ENCODE peak calls at places on chromosomes 12 and 14, in six cellular contexts. One of them, this sample, is unnamed.

GRCh38 chr12:110966081-110966760 is 45.8 kb upstream of the MYL2 start:
- DNase-seq in fibroblast of the aortic adventitia: peak; percentile 0
- DNase-seq in fibroblast of mammary gland: peak; percentile 22
- DNase-seq in NCI-H2081: no peak
- DNase-seq in HTR-8/SVneo: no peak
- DNase-seq in HCEC 1CT: no peak
- DNase-seq in this sample: peak; percentile 2

GRCh38 chr12:80590085-80590484 is 117.3 kb upstream of the MYF6 start:
- DNase-seq in fibroblast of the aortic adventitia: no peak
- DNase-seq in fibroblast of mammary gland: peak; percentile 34
- DNase-seq in NCI-H2081: no peak
- DNase-seq in HTR-8/SVneo: no peak
- DNase-seq in HCEC 1CT: peak; percentile 60
- DNase-seq in this sample: no peak

GRCh38 chr14:70045715-70046535 is 142.8 kb downstream of the SLC8A3 start:
- DNase-seq in fibroblast of the aortic adventitia: peak; percentile 37
- DNase-seq in fibroblast of mammary gland: peak; percentile 50
- DNase-seq in NCI-H2081: peak; percentile 29
- DNase-seq in HTR-8/SVneo: peak; percentile 75
- DNase-seq in HCEC 1CT: peak; percentile 66
- DNase-seq in this sample: peak; percentile 34

GRCh38 chr12:95763809-95764253 is 26.7 kb downstream of the NTN4 start:
- DNase-seq in fibroblast of the aortic adventitia: peak; percentile 83
- DNase-seq in fibroblast of mammary gland: peak; percentile 86
- DNase-seq in NCI-H2081: no peak
- DNase-seq in HTR-8/SVneo: peak; percentile 88
- DNase-seq in HCEC 1CT: peak; percentile 96
- DNase-seq in this sample: peak; percentile 96

GRCh38 chr12:11978985-11979384 is 91.8 kb upstream of the BCL2L14 start:
- DNase-seq in fibroblast of the aortic adventitia: no peak
- DNase-seq in fibroblast of mammary gland: peak; percentile 49
- DNase-seq in NCI-H2081: no peak
- DNase-seq in HTR-8/SVneo: no peak
- DNase-seq in HCEC 1CT: peak; percentile 30
- DNase-seq in this sample: peak; percentile 47

GRCh38 chr12:130922584-130922983 is 31.1 kb upstream of the ADGRD1 start:
- DNase-seq in fibroblast of the aortic adventitia: peak; percentile 80
- DNase-seq in fibroblast of mammary gland: no peak
- DNase-seq in NCI-H2081: no peak
- DNase-seq in HTR-8/SVneo: no peak
- DNase-seq in HCEC 1CT: no peak
- DNase-seq in this sample: no peak

GRCh38 chr14:86779416-86779815 is 1213.6 kb downstream of the GALC start:
- DNase-seq in fibroblast of the aortic adventitia: peak; percentile 34
- DNase-seq in fibroblast of mammary gland: peak; percentile 58
- DNase-seq in NCI-H2081: no peak
- DNase-seq in HTR-8/SVneo: no peak
- DNase-seq in HCEC 1CT: no peak
- DNase-seq in this sample: no peak

GRCh38 chr12:45257185-45257585 is 41.3 kb downstream of the ANO6 start:
- DNase-seq in fibroblast of the aortic adventitia: no peak
- DNase-seq in fibroblast of mammary gland: no peak
- DNase-seq in NCI-H2081: no peak
- DNase-seq in HTR-8/SVneo: no peak
- DNase-seq in HCEC 1CT: peak; percentile 0
- DNase-seq in this sample: no peak

GRCh38 chr12:2973566-2973965 is 14.4 kb downstream of the TEAD4 start:
- DNase-seq in fibroblast of the aortic adventitia: no peak
- DNase-seq in fibroblast of mammary gland: no peak
- DNase-seq in NCI-H2081: no peak
- DNase-seq in HTR-8/SVneo: no peak
- DNase-seq in HCEC 1CT: no peak
- DNase-seq in this sample: no peak

GRCh38 chr14:63766616-63767015 is 38.8 kb upstream of the SGPP1 start:
- DNase-seq in fibroblast of the aortic adventitia: no peak
- DNase-seq in fibroblast of mammary gland: no peak
- DNase-seq in NCI-H2081: no peak
- DNase-seq in HTR-8/SVneo: no peak
- DNase-seq in HCEC 1CT: no peak
- DNase-seq in this sample: no peak

GRCh38 chr12:106133136-106134087 is 5.3 kb downstream of the NUAK1 start:
- DNase-seq in fibroblast of the aortic adventitia: no peak
- DNase-seq in fibroblast of mammary gland: peak; percentile 38
- DNase-seq in NCI-H2081: no peak
- DNase-seq in HTR-8/SVneo: no peak
- DNase-seq in HCEC 1CT: peak; percentile 8
- DNase-seq in this sample: no peak

GRCh38 chr14:76456891-76457586 is 81.1 kb downstream of the ESRRB start:
- DNase-seq in fibroblast of the aortic adventitia: no peak
- DNase-seq in fibroblast of mammary gland: no peak
- DNase-seq in NCI-H2081: no peak
- DNase-seq in HTR-8/SVneo: no peak
- DNase-seq in HCEC 1CT: no peak
- DNase-seq in this sample: peak; percentile 69

GRCh38 chr14:73245401-73246325 is 8.4 kb downstream of the PAPLN start:
- DNase-seq in fibroblast of the aortic adventitia: peak; percentile 54
- DNase-seq in fibroblast of mammary gland: peak; percentile 46
- DNase-seq in NCI-H2081: peak; percentile 52
- DNase-seq in HTR-8/SVneo: peak; percentile 84
- DNase-seq in HCEC 1CT: no peak
- DNase-seq in this sample: no peak